ENCODE peak calls at places on chromosomes 13 and 19, in eight cellular contexts. U is ACHN; R is dorsolateral prefrontal cortex; C is tibial artery; Q is GM18507; T is MM.1S; D is stimulated activated CD4-positive, alpha-beta T cell treated with anti-CD3 and anti-CD28 coated beads, Interleukin-1b, Interleukin-23, amount 100 ng/mL, for 48 hours; Z is activated CD4-positive, alpha-beta T cell treated with anti-CD3 and anti-CD28 coated beads, Interleukin-2, amount 10 ng/mL, durations not matched to agents 7 days and 5 days. S is an unnamed sample.

GRCh38 chr13:65378943-65379519 is 1851.1 kb downstream of the PCDH9 start:
- DNase-seq in U (peak; percentile 24), R (no peak), C (no peak), Q (no peak), T (no peak), D (no peak), Z (no peak), S (no peak)

GRCh38 chr13:36323951-36324566 is 22.1 kb downstream of the SPART start:
- DNase-seq in U (no peak), R (no peak), C (no peak), Q (no peak), T (no peak), D (no peak), Z (no peak), S (no peak)

GRCh38 chr13:28117689-28118377 is 17.5 kb upstream of the FLT3 start:
- DNase-seq in U (no peak), R (no peak), C (no peak), Q (no peak), T (no peak), D (no peak), Z (no peak), S (no peak)

GRCh38 chr13:62432906-62433305 is 1017.3 kb upstream of the PCDH20 start:
- DNase-seq in U (no peak), R (no peak), C (no peak), Q (no peak), T (no peak), D (no peak), Z (no peak), S (no peak)

GRCh38 chr19:44002212-44002565 is 568 bp upstream of the ZNF230 start:
- DNase-seq in U (no peak), R (no peak), C (no peak), Q (no peak), T (no peak), D (no peak), Z (no peak), S (no peak)

GRCh38 chr13:51524846-51525566 is 59.3 kb upstream of the WDFY2 start:
- DNase-seq in U (no peak), R (no peak), C (no peak), Q (no peak), T (no peak), D (no peak), Z (no peak), S (no peak)

GRCh38 chr13:96460571-96460970 is 370.7 kb downstream of the HS6ST3 start:
- DNase-seq in U (no peak), R (no peak), C (no peak), Q (no peak), T (peak; percentile 51), D (no peak), Z (no peak), S (no peak)

GRCh38 chr13:42660367-42660965 is 86.5 kb downstream of the TNFSF11 start:
- DNase-seq in U (no peak), R (no peak), C (no peak), Q (no peak), T (no peak), D (no peak), Z (no peak), S (no peak)

GRCh38 chr13:96544965-96545364 is 449.3 kb downstream of the OXGR1 start:
- DNase-seq in U (no peak), R (no peak), C (no peak), Q (no peak), T (no peak), D (no peak), Z (no peak), S (no peak)

GRCh38 chr19:41325947-41326706 is 16.2 kb downstream of the CCDC97 start:
- DNase-seq in U (no peak), R (no peak), C (peak; percentile 80), Q (peak; percentile 50), T (no peak), D (peak; percentile 59), Z (no peak), S (peak; percentile 67)

GRCh38 chr13:22090114-22090513 is 419.2 kb downstream of the FGF9 start:
- DNase-seq in U (no peak), R (no peak), C (no peak), Q (no peak), T (no peak), D (no peak), Z (no peak), S (no peak)

GRCh38 chr19:10701955-10702307 is 692 bp downstream of the QTRT1 start:
- DNase-seq in U (no peak), R (no peak), C (no peak), Q (no peak), T (peak; percentile 17), D (peak; percentile 25), Z (peak; percentile 27), S (no peak)

GRCh38 chr19:28960986-28961705 is 251.8 kb downstream of the UQCRFS1 start:
- DNase-seq in U (peak; percentile 62), R (no peak), C (no peak), Q (no peak), T (no peak), D (no peak), Z (no peak), S (no peak)

GRCh38 chr13:81874681-81875661 is 1534.0 kb upstream of the SPRY2 start:
- DNase-seq in U (no peak), R (no peak), C (no peak), Q (no peak), T (no peak), D (no peak), Z (no peak), S (no peak)

GRCh38 chr13:93147946-93148345 is 78.7 kb upstream of the GPC6 start:
- DNase-seq in U (no peak), R (no peak), C (no peak), Q (no peak), T (no peak), D (no peak), Z (no peak), S (no peak)

GRCh38 chr19:29735821-29736220 is 20.8 kb upstream of the C19orf12 start:
- DNase-seq in U (no peak), R (no peak), C (no peak), Q (no peak), T (no peak), D (no peak), Z (no peak), S (no peak)

GRCh38 chr13:97851269-97851668 is 102.2 kb upstream of the IPO5 start:
- DNase-seq in U (no peak), R (no peak), C (no peak), Q (no peak), T (no peak), D (no peak), Z (no peak), S (no peak)

GRCh38 chr13:50389726-50390125 is 374.5 kb downstream of the KCNRG start:
- DNase-seq in U (no peak), R (no peak), C (no peak), Q (no peak), T (no peak), D (no peak), Z (no peak), S (no peak)

GRCh38 chr19:7418575-7418974 is 69.8 kb downstream of the ARHGEF18 start:
- DNase-seq in U (no peak), R (no peak), C (no peak), Q (no peak), T (no peak), D (no peak), Z (no peak), S (no peak)

GRCh38 chr13:51920267-51920666 is 58.5 kb downstream of the CCDC70 start:
- DNase-seq in U (no peak), R (no peak), C (no peak), Q (no peak), T (no peak), D (no peak), Z (no peak), S (no peak)

GRCh38 chr19:49690656-49691242 is at the start of gene CPT1C:
- DNase-seq in U (no peak), R (peak; percentile 96), C (peak; percentile 86), Q (no peak), T (no peak), D (peak; percentile 71), Z (peak; percentile 54), S (no peak)

GRCh38 chr13:49494645-49495044 is 1.1 kb upstream of the PHF11 start:
- DNase-seq in U (peak; percentile 9), R (no peak), C (no peak), Q (no peak), T (peak; percentile 13), D (no peak), Z (no peak), S (no peak)

GRCh38 chr13:46899801-46900200 is 2.9 kb upstream of the HTR2A start:
- DNase-seq in U (no peak), R (no peak), C (no peak), Q (no peak), T (no peak), D (no peak), Z (no peak), S (no peak)

GRCh38 chr13:109145631-109146030 is 516.2 kb downstream of the MYO16 start:
- DNase-seq in U (peak; percentile 56), R (no peak), C (no peak), Q (no peak), T (peak; percentile 60), D (no peak), Z (no peak), S (no peak)

GRCh38 chr19:30785728-30786127 is 413.5 kb downstream of the ZNF536 start:
- DNase-seq in U (no peak), R (no peak), C (no peak), Q (no peak), T (no peak), D (no peak), Z (no peak), S (no peak)

GRCh38 chr19:20662421-20663105 is 1.2 kb upstream of the ZNF626 start:
- DNase-seq in U (no peak), R (peak; percentile 55), C (no peak), Q (no peak), T (no peak), D (no peak), Z (no peak), S (no peak)

GRCh38 chr19:39103151-39103550 is 19.0 kb downstream of the ACP7 start:
- DNase-seq in U (no peak), R (no peak), C (no peak), Q (no peak), T (no peak), D (no peak), Z (no peak), S (no peak)

GRCh38 chr19:16626796-16627193 is 1.2 kb downstream of the MED26 start:
- DNase-seq in U (no peak), R (no peak), C (no peak), Q (no peak), T (no peak), D (no peak), Z (no peak), S (no peak)

GRCh38 chr19:13887529-13887928 is 10.6 kb downstream of the NANOS3 start:
- DNase-seq in U (no peak), R (no peak), C (no peak), Q (no peak), T (no peak), D (no peak), Z (no peak), S (no peak)

GRCh38 chr19:38193445-38193844 is 30.6 kb downstream of the DPF1 start:
- DNase-seq in U (no peak), R (no peak), C (no peak), Q (no peak), T (no peak), D (no peak), Z (no peak), S (no peak)

GRCh38 chr13:112251930-112252585 is 124.1 kb upstream of the SPACA7 start:
- DNase-seq in U (no peak), R (no peak), C (no peak), Q (no peak), T (no peak), D (no peak), Z (no peak), S (no peak)

GRCh38 chr13:44078806-44079378 is 199.2 kb downstream of the LACC1 start:
- DNase-seq in U (no peak), R (no peak), C (no peak), Q (no peak), T (no peak), D (no peak), Z (no peak), S (no peak)

GRCh38 chr19:13350761-13351160 is 155.5 kb downstream of the CACNA1A start:
- DNase-seq in U (no peak), R (no peak), C (no peak), Q (no peak), T (no peak), D (no peak), Z (no peak), S (no peak)

GRCh38 chr13:27638521-27638920 is 16.8 kb downstream of the POLR1D start:
- DNase-seq in U (no peak), R (no peak), C (no peak), Q (no peak), T (no peak), D (no peak), Z (no peak), S (no peak)